ENCODE peak calls at places on chromosomes 13 and 19, in six cellular contexts. Z is Peyer's patch, L is lung, D is H1, E is left lung, H is adrenal gland. I is an unnamed sample. For H3K4me1, the result is how much of the 10 kb centered on the place peaks cover.

GRCh38 chr19:2294377-2295335 is 12.7 kb upstream of the PEAK3 start:
- DNase-seq in Z (no peak), L (no peak), D (no peak), E (no peak), H (peak), I (no peak)

GRCh38 chr13:111505175-111505777 is 184.8 kb downstream of the TEX29 start:
- DNase-seq in Z (no peak), L (no peak), D (peak), E (no peak), H (no peak), I (no peak)

GRCh38 chr19:1450735-1451669 is 1.1 kb downstream of the APC2 start:
- DNase-seq in Z (no peak), L (no peak), D (no peak), E (no peak), H (no peak), I (no peak)

GRCh38 chr13:42652642-42653415 is 78.9 kb downstream of the TNFSF11 start:
- DNase-seq in Z (no peak), L (no peak), D (no peak), E (no peak), H (no peak), I (no peak)

GRCh38 chr19:6204212-6204611 is 68.7 kb downstream of the ACSBG2 start:
- DNase-seq in Z (no peak), L (no peak), D (no peak), E (no peak), H (no peak), I (no peak)

GRCh38 chr19:29810504-29810871 is 1.3 kb upstream of the CCNE1 start:
- DNase-seq in Z (no peak), L (no peak), D (no peak), E (no peak), H (peak), I (no peak)

GRCh38 chr19:3359850-3360493 is 6.4 kb upstream of the NFIC start:
- DNase-seq in Z (no peak), L (no peak), D (no peak), E (no peak), H (no peak), I (no peak)

GRCh38 chr19:956747-957451 is 27.2 kb upstream of the WDR18 start:
- DNase-seq in Z (no peak), L (no peak), D (no peak), E (no peak), H (no peak), I (no peak)

GRCh38 chr13:26529441-26529840 is 28.0 kb upstream of the WASF3 start:
- DNase-seq in Z (no peak), L (no peak), D (peak), E (no peak), H (peak), I (no peak)

GRCh38 chr13:78657699-78658629 is 991 bp downstream of the OBI1 start:
- DNase-seq in Z (no peak), L (no peak), D (no peak), E (no peak), H (no peak), I (no peak)

GRCh38 chr19:42488783-42489521 is 39.3 kb downstream of the CEACAM1 start:
- DNase-seq in Z (no peak), L (no peak), D (no peak), E (no peak), H (no peak), I (no peak)

DNA sequence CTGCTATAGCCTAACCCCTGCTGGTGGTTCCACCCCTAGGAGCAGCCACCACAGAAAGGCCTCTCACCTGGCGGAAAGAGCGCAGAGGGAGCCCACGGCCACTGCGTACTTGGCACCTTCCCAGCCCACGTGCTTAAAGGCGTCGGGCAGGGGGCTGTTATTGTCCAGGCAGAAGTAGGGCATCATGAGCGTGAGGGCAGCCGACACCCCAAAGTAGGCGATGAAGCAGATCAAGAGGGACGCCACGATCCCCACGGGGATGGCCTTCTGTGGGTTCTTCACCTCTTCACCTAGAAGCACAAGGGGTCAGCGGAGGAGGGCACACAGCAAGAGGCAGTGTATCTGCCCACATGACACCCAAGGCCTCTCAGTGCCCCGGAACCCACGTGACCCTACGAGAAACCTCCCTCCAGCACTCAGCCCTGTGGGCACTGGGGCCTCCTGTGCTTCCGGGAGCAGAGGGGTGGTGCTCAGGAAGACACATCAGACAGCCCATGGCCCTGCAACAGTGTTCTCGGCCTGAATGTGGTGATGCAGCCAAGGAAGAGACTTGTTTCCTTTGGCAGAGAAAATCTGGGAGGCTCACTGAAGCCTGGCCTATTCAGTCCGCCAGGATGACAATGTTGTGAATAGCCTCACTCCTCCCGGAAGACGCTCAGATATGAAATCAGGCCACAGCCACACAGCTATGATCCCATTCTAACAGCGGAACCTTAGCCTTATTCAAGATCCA is 72.1 kb downstream of the SLC7A1 start:
- DNase-seq in Z (no peak), L (no peak), D (no peak), E (no peak), H (peak), I (no peak)
- TF ChIP-seq CTCF in Z (no peak), L (no peak), D (no peak), E (no peak), H (no peak), I (no peak)

GRCh38 chr19:15280915-15281683 is 48.9 kb upstream of the EPHX3 start:
- DNase-seq in Z (peak), L (peak), D (no peak), E (peak), H (peak), I (no peak)
- H3K4me1 ChIP-seq in Z (under half), L (half or more), D (under half), E (half or more), H (half or more), I (half or more)

GRCh38 chr19:50155520-50156109 is 7.5 kb downstream of the IZUMO2 start:
- DNase-seq in Z (no peak), L (no peak), D (no peak), E (no peak), H (no peak), I (no peak)
- TF ChIP-seq CTCF in Z (no peak), L (no peak), D (peak), E (no peak), H (no peak), I (no peak)

GRCh38 chr19:4367781-4368127 is 24.4 kb downstream of the MPND start:
- DNase-seq in Z (no peak), L (no peak), D (no peak), E (no peak), H (no peak), I (no peak)

GRCh38 chr19:4369888-4370260 is 26.5 kb downstream of the MPND start:
- DNase-seq in Z (peak), L (no peak), D (no peak), E (peak), H (peak), I (no peak)

GRCh38 chr19:4370418-4371041 is 27.2 kb downstream of the MPND start:
- DNase-seq in Z (no peak), L (no peak), D (no peak), E (no peak), H (no peak), I (no peak)

GRCh38 chr19:4368128-4368820 is 24.9 kb downstream of the MPND start:
- DNase-seq in Z (peak), L (no peak), D (no peak), E (no peak), H (no peak), I (no peak)

GRCh38 chr19:4369109-4369887 is 25.9 kb downstream of the MPND start:
- DNase-seq in Z (peak), L (peak), D (no peak), E (peak), H (no peak), I (no peak)
- H3K4me1 ChIP-seq in Z (under half), L (under half), D (under half), E (under half), H (half or more), I (half or more)

GRCh38 chr19:48826606-48827020 is 9.7 kb downstream of the HSD17B14 start:
- DNase-seq in Z (no peak), L (peak), D (no peak), E (no peak), H (no peak), I (no peak)
- TF ChIP-seq CTCF in Z (no peak), L (no peak), D (peak), E (no peak), H (no peak), I (no peak)

I was measured in esophagus squamous epithelium.